ENCODE peak calls at places on chromosomes 13 and 19, in seven cellular contexts. I is fibroblast of pulmonary artery; D is activated B cell treated with CpG ODN at 0.5 μM for 24 hours; F is dorsolateral prefrontal cortex; C is activated CD8-positive, alpha-beta T cell treated with anti-CD3 and anti-CD28 coated beads for 36 hours; Q is choroid plexus epithelial cell; T is GM12865. A is an unnamed sample.

GRCh38 chr19:33156354-33156753 is 24.4 kb downstream of the WDR88 start:
- DNase-seq in D (no peak), Q (peak), C (no peak), T (no peak), I (peak), F (no peak), A (peak)

GRCh38 chr13:23268441-23268840 is 87.7 kb downstream of the SGCG start:
- DNase-seq in F (no peak), D (no peak), I (no peak), Q (no peak), C (peak), T (peak), A (no peak)

GRCh38 chr19:21468791-21469190 is 36.6 kb upstream of the ZNF429 start:
- DNase-seq in C (peak), I (no peak), D (no peak), T (no peak), Q (no peak), F (no peak), A (no peak)

GRCh38 chr13:102302534-102302933 is 99.3 kb downstream of the FGF14 start:
- DNase-seq in F (no peak), I (no peak), D (no peak), C (no peak), Q (no peak), T (no peak), A (no peak)

GRCh38 chr13:112711528-112712265 is 21.9 kb downstream of the ATP11A start:
- DNase-seq in T (peak), Q (peak), F (peak), I (peak), C (peak), D (no peak), A (peak)

GRCh38 chr19:48644839-48645651 is 942 bp downstream of the CA11 start:
- DNase-seq in C (peak), T (peak), Q (peak), I (peak), F (peak), D (peak), A (no peak)

GRCh38 chr19:56639217-56639616 is 3.7 kb upstream of the SMIM17 start:
- DNase-seq in T (peak), I (peak), Q (peak), D (no peak), C (no peak), F (no peak), A (peak)

GRCh38 chr19:5335593-5335992 is 5.0 kb downstream of the PTPRS start:
- DNase-seq in Q (no peak), C (no peak), I (no peak), T (no peak), F (no peak), D (no peak), A (no peak)

GRCh38 chr19:35551091-35551810 is 5.8 kb downstream of the TMEM147 start:
- DNase-seq in Q (no peak), D (no peak), T (no peak), F (no peak), I (no peak), C (no peak), A (no peak)

GRCh38 chr13:110320645-110321044 is 13.6 kb downstream of the COL4A2 start:
- DNase-seq in T (no peak), Q (no peak), C (no peak), D (no peak), F (no peak), I (no peak), A (no peak)

GRCh38 chr19:56066152-56067023 is 54.7 kb downstream of the ZNF787 start:
- DNase-seq in Q (peak), C (peak), T (peak), F (peak), D (peak), I (peak), A (no peak)

GRCh38 chr13:107650081-107650701 is 565.1 kb downstream of the LIG4 start:
- DNase-seq in I (peak), C (peak), Q (peak), F (peak), T (peak), D (no peak), A (peak)

GRCh38 chr13:29703421-29703820 is 107.9 kb upstream of the SLC7A1 start:
- DNase-seq in T (no peak), C (no peak), Q (peak), D (no peak), I (no peak), F (no peak), A (no peak)

GRCh38 chr13:39284801-39285388 is 246.6 kb downstream of the NHLRC3 start:
- DNase-seq in C (no peak), F (no peak), I (peak), T (no peak), D (no peak), Q (peak), A (no peak)
- TF ChIP-seq CTCF in C (no peak), F (no peak), I (peak), T (no peak), D (no peak), Q (peak), A (no peak)

GRCh38 chr19:54331626-54332025 is 7.3 kb downstream of the LILRA4 start:
- DNase-seq in D (no peak), C (no peak), F (no peak), T (no peak), I (no peak), Q (no peak), A (no peak)
- TF ChIP-seq CTCF in D (no peak), C (no peak), F (no peak), T (no peak), I (no peak), Q (no peak), A (no peak)

GRCh38 chr13:91574756-91575155 is 176.3 kb downstream of the GPC5 start:
- DNase-seq in I (peak), T (no peak), D (no peak), C (no peak), F (no peak), Q (peak), A (peak)

GRCh38 chr13:91579320-91579719 is 180.9 kb downstream of the GPC5 start:
- DNase-seq in Q (no peak), I (no peak), F (no peak), T (no peak), C (no peak), D (no peak), A (no peak)

GRCh38 chr13:91572944-91573535 is 174.6 kb downstream of the GPC5 start:
- DNase-seq in D (no peak), Q (no peak), C (no peak), I (no peak), F (no peak), T (no peak), A (peak)

GRCh38 chr13:91572439-91572838 is 174.0 kb downstream of the GPC5 start:
- DNase-seq in C (no peak), Q (no peak), I (no peak), D (no peak), T (no peak), F (no peak), A (peak)

DNA sequence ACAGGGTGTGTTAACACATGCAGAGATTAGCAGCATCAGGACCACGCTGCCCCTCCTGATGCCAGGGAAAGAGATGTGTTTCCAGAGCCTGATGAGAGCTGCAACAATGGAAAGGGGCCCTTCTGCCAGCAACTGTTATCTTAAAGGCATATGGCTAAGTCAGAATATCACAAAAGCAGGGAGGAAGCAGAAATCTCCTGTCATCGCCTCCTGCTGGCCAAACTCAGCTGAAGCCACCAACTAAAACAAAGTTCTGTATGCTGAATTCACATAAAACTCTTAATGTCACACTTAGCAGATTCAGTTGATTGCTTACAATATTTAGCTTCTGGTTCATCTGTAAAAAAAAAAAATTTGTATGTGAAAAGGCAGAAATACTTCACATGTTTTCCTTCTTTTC is 178.2 kb downstream of the GPC5 start:
- DNase-seq in Q (no peak), I (no peak), T (peak), D (no peak), C (peak), F (no peak), A (no peak)
- TF ChIP-seq CTCF in Q (peak), I (no peak), T (peak), D (no peak), C (no peak), F (no peak), A (peak)

DNA sequence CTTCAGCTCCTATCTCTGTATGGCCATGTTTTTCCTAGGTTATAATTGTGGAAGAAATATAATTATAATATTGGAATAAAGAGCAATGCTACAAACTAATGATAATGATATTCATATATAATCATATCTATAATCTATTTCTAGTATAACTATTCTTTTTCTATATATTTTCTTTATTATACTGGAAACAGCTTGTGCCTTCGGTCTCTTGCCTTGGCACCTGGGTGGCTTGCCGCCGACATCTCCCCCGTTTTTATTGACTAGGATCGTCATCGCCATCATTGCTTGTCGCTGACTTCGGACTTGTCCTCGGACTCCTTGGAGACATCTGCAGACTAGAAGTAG is 24.2 kb downstream of the ZNF763 start:
- DNase-seq in Q (no peak), T (no peak), D (no peak), C (no peak), F (no peak), I (no peak), A (no peak)
- TF ChIP-seq CTCF in Q (no peak), T (no peak), D (peak), C (no peak), F (no peak), I (no peak), A (no peak)

A was measured in astrocyte.